ENCODE peak calls at places on chromosomes 7 and 10, in seven cellular contexts. One of them, this sample, is unnamed. For H3K9me3, the result is how much of the 10 kb centered on the place peaks cover.

GRCh38 chr7:94330474-94331027 is 64.1 kb upstream of the COL1A2 start:
- DNase-seq in Peyer's patch: no peak
- DNase-seq in thoracic aorta: no peak
- DNase-seq in DND-41: no peak
- DNase-seq in neural progenitor cell: no peak
- DNase-seq in left ventricle myocardium inferior: no peak
- DNase-seq in heart left ventricle: no peak
- DNase-seq in this sample: no peak

GRCh38 chr10:53744746-53745145 is 972.2 kb upstream of the MBL2 start:
- DNase-seq in Peyer's patch: no peak
- DNase-seq in thoracic aorta: no peak
- DNase-seq in DND-41: no peak
- DNase-seq in neural progenitor cell: no peak
- DNase-seq in left ventricle myocardium inferior: no peak
- DNase-seq in heart left ventricle: no peak
- DNase-seq in this sample: no peak

GRCh38 chr10:78408011-78408410 is 374.3 kb downstream of the RPS24 start:
- DNase-seq in Peyer's patch: no peak
- DNase-seq in thoracic aorta: no peak
- DNase-seq in DND-41: no peak
- DNase-seq in neural progenitor cell: no peak
- DNase-seq in left ventricle myocardium inferior: no peak
- DNase-seq in heart left ventricle: no peak
- DNase-seq in this sample: no peak

GRCh38 chr10:59601985-59602384 is 107.7 kb downstream of the SLC16A9 start:
- DNase-seq in Peyer's patch: no peak
- DNase-seq in thoracic aorta: no peak
- DNase-seq in DND-41: no peak
- DNase-seq in neural progenitor cell: no peak
- DNase-seq in left ventricle myocardium inferior: no peak
- DNase-seq in heart left ventricle: no peak
- DNase-seq in this sample: no peak

GRCh38 chr10:102418612-102419560 is at the start of gene PSD:
- DNase-seq in Peyer's patch: no peak
- DNase-seq in thoracic aorta: no peak
- DNase-seq in DND-41: peak
- DNase-seq in neural progenitor cell: peak
- DNase-seq in left ventricle myocardium inferior: no peak
- DNase-seq in heart left ventricle: no peak
- DNase-seq in this sample: peak

GRCh38 chr7:70632400-70632799 is 499.5 kb upstream of the GALNT17 start:
- DNase-seq in Peyer's patch: no peak
- DNase-seq in thoracic aorta: no peak
- DNase-seq in DND-41: no peak
- DNase-seq in neural progenitor cell: no peak
- DNase-seq in left ventricle myocardium inferior: no peak
- DNase-seq in heart left ventricle: no peak
- DNase-seq in this sample: no peak

GRCh38 chr7:46156835-46157234 is 235.8 kb upstream of the IGFBP3 start:
- DNase-seq in Peyer's patch: no peak
- DNase-seq in thoracic aorta: no peak
- DNase-seq in DND-41: no peak
- DNase-seq in neural progenitor cell: no peak
- DNase-seq in left ventricle myocardium inferior: no peak
- DNase-seq in heart left ventricle: no peak
- DNase-seq in this sample: no peak

GRCh38 chr7:137636376-137636775 is 210.4 kb downstream of the DGKI start:
- DNase-seq in Peyer's patch: no peak
- DNase-seq in thoracic aorta: no peak
- DNase-seq in DND-41: no peak
- DNase-seq in neural progenitor cell: no peak
- DNase-seq in left ventricle myocardium inferior: no peak
- DNase-seq in heart left ventricle: no peak
- DNase-seq in this sample: no peak

GRCh38 chr10:6497524-6498140 is 82.4 kb downstream of the PRKCQ start:
- DNase-seq in Peyer's patch: no peak
- DNase-seq in thoracic aorta: no peak
- DNase-seq in DND-41: no peak
- DNase-seq in neural progenitor cell: no peak
- DNase-seq in left ventricle myocardium inferior: no peak
- DNase-seq in heart left ventricle: no peak
- DNase-seq in this sample: no peak

GRCh38 chr7:30755384-30756154 is 3.6 kb downstream of the INMT start:
- DNase-seq in Peyer's patch: no peak
- DNase-seq in thoracic aorta: no peak
- DNase-seq in DND-41: no peak
- DNase-seq in neural progenitor cell: no peak
- DNase-seq in left ventricle myocardium inferior: peak
- DNase-seq in heart left ventricle: peak
- DNase-seq in this sample: no peak

GRCh38 chr7:75967055-75967454 is 27.3 kb downstream of the TMEM120A start:
- DNase-seq in Peyer's patch: no peak
- DNase-seq in thoracic aorta: no peak
- DNase-seq in DND-41: no peak
- DNase-seq in neural progenitor cell: no peak
- DNase-seq in left ventricle myocardium inferior: no peak
- DNase-seq in heart left ventricle: no peak
- DNase-seq in this sample: no peak
- H3K27ac ChIP-seq in Peyer's patch: peak
- H3K27ac ChIP-seq in thoracic aorta: peak
- H3K27ac ChIP-seq in DND-41: no peak
- H3K27ac ChIP-seq in neural progenitor cell: peak
- H3K27ac ChIP-seq in left ventricle myocardium inferior: peak
- H3K27ac ChIP-seq in heart left ventricle: peak
- H3K27ac ChIP-seq in this sample: no peak

GRCh38 chr7:47308808-47309207 is 273.1 kb downstream of the TNS3 start:
- DNase-seq in Peyer's patch: no peak
- DNase-seq in thoracic aorta: no peak
- DNase-seq in DND-41: no peak
- DNase-seq in neural progenitor cell: no peak
- DNase-seq in left ventricle myocardium inferior: no peak
- DNase-seq in heart left ventricle: no peak
- DNase-seq in this sample: no peak

GRCh38 chr7:47310020-47310419 is 271.9 kb downstream of the TNS3 start:
- DNase-seq in Peyer's patch: no peak
- DNase-seq in thoracic aorta: no peak
- DNase-seq in DND-41: no peak
- DNase-seq in neural progenitor cell: no peak
- DNase-seq in left ventricle myocardium inferior: no peak
- DNase-seq in heart left ventricle: no peak
- DNase-seq in this sample: no peak

GRCh38 chr7:47303695-47304453 is 278.0 kb downstream of the TNS3 start:
- DNase-seq in Peyer's patch: no peak
- DNase-seq in thoracic aorta: no peak
- DNase-seq in DND-41: no peak
- DNase-seq in neural progenitor cell: no peak
- DNase-seq in left ventricle myocardium inferior: no peak
- DNase-seq in heart left ventricle: no peak
- DNase-seq in this sample: no peak

GRCh38 chr7:47304727-47305719 is 276.9 kb downstream of the TNS3 start:
- DNase-seq in Peyer's patch: no peak
- DNase-seq in thoracic aorta: no peak
- DNase-seq in DND-41: no peak
- DNase-seq in neural progenitor cell: no peak
- DNase-seq in left ventricle myocardium inferior: peak
- DNase-seq in heart left ventricle: peak
- DNase-seq in this sample: no peak

DNA sequence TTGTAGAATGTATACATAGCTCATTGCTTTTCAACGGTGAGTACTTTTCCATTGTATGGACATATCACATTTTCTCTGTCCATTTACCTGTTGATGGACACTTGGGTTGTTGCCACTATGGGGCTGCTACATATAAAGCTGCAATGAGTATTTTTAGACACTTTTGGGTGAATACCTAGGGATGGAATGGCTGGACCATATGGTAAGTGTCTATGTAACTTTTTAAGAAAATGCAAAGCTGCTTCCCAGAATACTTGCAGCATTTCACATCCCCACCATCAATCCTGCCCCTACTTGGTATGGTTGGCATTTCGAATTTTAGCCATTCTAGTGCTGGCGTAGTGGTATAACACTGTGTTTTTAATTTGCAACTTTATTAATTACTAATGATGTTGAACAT is 274.6 kb downstream of the TNS3 start:
- DNase-seq in Peyer's patch: no peak
- DNase-seq in thoracic aorta: no peak
- DNase-seq in DND-41: no peak
- DNase-seq in neural progenitor cell: no peak
- DNase-seq in left ventricle myocardium inferior: no peak
- DNase-seq in heart left ventricle: no peak
- DNase-seq in this sample: no peak
- H3K9me3 ChIP-seq in Peyer's patch: under half
- H3K9me3 ChIP-seq in thoracic aorta: under half
- H3K9me3 ChIP-seq in DND-41: under half
- H3K9me3 ChIP-seq in neural progenitor cell: under half
- H3K9me3 ChIP-seq in left ventricle myocardium inferior: under half
- H3K9me3 ChIP-seq in heart left ventricle: under half
- H3K9me3 ChIP-seq in this sample: under half

GRCh38 chr7:158705234-158705890 is 758 bp upstream of the NCAPG2 start:
- DNase-seq in Peyer's patch: no peak
- DNase-seq in thoracic aorta: no peak
- DNase-seq in DND-41: no peak
- DNase-seq in neural progenitor cell: peak
- DNase-seq in left ventricle myocardium inferior: no peak
- DNase-seq in heart left ventricle: no peak
- DNase-seq in this sample: no peak
- TF ChIP-seq CTCF in Peyer's patch: no peak
- TF ChIP-seq CTCF in thoracic aorta: no peak
- TF ChIP-seq CTCF in DND-41: no peak
- TF ChIP-seq CTCF in neural progenitor cell: no peak
- TF ChIP-seq CTCF in left ventricle myocardium inferior: no peak
- TF ChIP-seq CTCF in heart left ventricle: no peak
- TF ChIP-seq CTCF in this sample: no peak

GRCh38 chr10:91668935-91669334 is 36.1 kb upstream of the PPP1R3C start:
- DNase-seq in Peyer's patch: no peak
- DNase-seq in thoracic aorta: no peak
- DNase-seq in DND-41: no peak
- DNase-seq in neural progenitor cell: no peak
- DNase-seq in left ventricle myocardium inferior: no peak
- DNase-seq in heart left ventricle: no peak
- DNase-seq in this sample: no peak

DNA sequence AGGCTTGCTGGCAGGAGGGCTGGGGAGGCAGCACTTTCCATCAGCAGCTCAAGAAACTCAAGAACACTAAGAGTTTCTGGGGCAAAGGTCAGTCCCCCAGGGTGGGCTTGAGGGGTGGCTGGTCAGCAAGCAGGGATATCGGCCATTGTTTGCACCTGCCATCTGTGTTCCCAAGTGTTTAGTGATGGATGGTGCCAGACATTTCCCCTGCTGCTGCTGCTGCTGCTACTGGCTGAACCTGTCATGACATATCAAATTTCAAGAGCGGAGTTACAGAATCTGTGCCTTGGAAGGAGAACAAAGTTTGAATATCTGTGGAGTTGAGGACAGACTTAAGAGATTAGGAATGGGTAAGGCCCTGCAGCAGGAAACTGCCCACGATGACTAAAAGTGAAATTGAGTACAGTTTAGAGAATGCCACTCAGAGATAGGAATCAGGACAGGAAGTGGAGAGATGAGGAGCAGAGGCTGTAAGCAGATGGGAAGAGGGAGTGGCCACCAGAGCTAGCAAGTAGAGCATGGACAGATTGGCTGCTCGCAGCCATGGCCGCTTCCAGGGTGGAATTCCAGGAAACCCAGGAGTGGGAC is 39.2 kb upstream of the PPP1R3C start:
- DNase-seq in Peyer's patch: no peak
- DNase-seq in thoracic aorta: no peak
- DNase-seq in DND-41: peak
- DNase-seq in neural progenitor cell: peak
- DNase-seq in left ventricle myocardium inferior: no peak
- DNase-seq in heart left ventricle: no peak
- DNase-seq in this sample: no peak
- H3K27ac ChIP-seq in Peyer's patch: no peak
- H3K27ac ChIP-seq in thoracic aorta: no peak
- H3K27ac ChIP-seq in DND-41: no peak
- H3K27ac ChIP-seq in neural progenitor cell: peak
- H3K27ac ChIP-seq in left ventricle myocardium inferior: no peak
- H3K27ac ChIP-seq in heart left ventricle: no peak
- H3K27ac ChIP-seq in this sample: no peak